ENCODE peak calls at places on chromosomes 12 and 14, in five cellular contexts. X, V, B, S and Y are unnamed samples.

GRCh38 chr12:43815416-43815815 is 9.3 kb upstream of the TWF1 start:
- DNase-seq in V (no peak), X (no peak), B (no peak), S (no peak), Y (no peak)

GRCh38 chr14:85426068-85426935 is 103.6 kb upstream of the FLRT2 start:
- DNase-seq in S (no peak), V (no peak), B (no peak), X (no peak), Y (no peak)

GRCh38 chr12:49767333-49767732 is 26.0 kb downstream of the TMBIM6 start:
- DNase-seq in V (no peak), B (no peak), X (no peak), S (no peak), Y (no peak)

GRCh38 chr12:100718212-100718611 is 76.4 kb upstream of the ANO4 start:
- DNase-seq in X (no peak), V (no peak), S (no peak), B (no peak), Y (no peak)

GRCh38 chr12:20696181-20696580 is 1.0 kb downstream of the SLCO1C1 start:
- DNase-seq in B (no peak), V (no peak), X (no peak), S (no peak), Y (no peak)

GRCh38 chr12:16612647-16613046 is 6.7 kb upstream of the LMO3 start:
- DNase-seq in V (no peak), S (no peak), X (no peak), B (no peak), Y (no peak)

GRCh38 chr12:28459481-28459880 is 269.2 kb downstream of the CCDC91 start:
- DNase-seq in V (no peak), X (no peak), B (no peak), S (no peak), Y (peak; percentile 1)

GRCh38 chr14:85535916-85536834 is 6.2 kb downstream of the FLRT2 start:
- DNase-seq in V (no peak), S (no peak), X (peak; percentile 44), B (no peak), Y (peak; percentile 12)

GRCh38 chr14:34721129-34721528 is 6.7 kb upstream of the CFL2 start:
- DNase-seq in B (no peak), X (no peak), S (no peak), V (no peak), Y (no peak)

GRCh38 chr12:107544947-107545346 is 140.7 kb upstream of the PWP1 start:
- DNase-seq in S (no peak), V (no peak), X (no peak), B (no peak), Y (no peak)

GRCh38 chr12:109947511-109947910 is 47.4 kb downstream of the TCHP start:
- DNase-seq in V (no peak), B (no peak), X (no peak), S (no peak), Y (no peak)

GRCh38 chr14:56172571-56172971 is 54.4 kb downstream of the PELI2 start:
- DNase-seq in B (no peak), S (no peak), X (peak; percentile 39), V (no peak), Y (no peak)

GRCh38 chr12:109744991-109745942 is 31.6 kb downstream of the FAM222A start:
- DNase-seq in X (no peak), S (no peak), V (no peak), B (no peak), Y (no peak)

GRCh38 chr14:102540310-102541028 is 30.9 kb upstream of the ANKRD9 start:
- DNase-seq in V (peak; percentile 42), B (no peak), X (no peak), S (no peak), Y (peak; percentile 80)

GRCh38 chr14:55893695-55894094 is 224.5 kb upstream of the PELI2 start:
- DNase-seq in V (no peak), B (no peak), X (no peak), S (no peak), Y (no peak)

GRCh38 chr14:50122291-50122690 is 5.9 kb upstream of the VCPKMT start:
- DNase-seq in V (no peak), S (no peak), B (no peak), X (no peak), Y (no peak)

GRCh38 chr12:113863455-113863845 is 102.7 kb downstream of the RBM19 start:
- DNase-seq in V (peak; percentile 44), B (no peak), X (peak; percentile 28), S (no peak), Y (no peak)

GRCh38 chr12:106801167-106801708 is 26.8 kb downstream of the RIC8B start:
- DNase-seq in S (no peak), B (no peak), X (no peak), V (no peak), Y (no peak)

GRCh38 chr12:88145567-88146347 is 3.6 kb downstream of the TMTC3 start:
- DNase-seq in V (no peak), S (no peak), X (no peak), B (no peak), Y (no peak)

GRCh38 chr14:93765970-93766369 is 22.3 kb downstream of the PRIMA1 start:
- DNase-seq in B (no peak), V (no peak), X (no peak), S (no peak), Y (no peak)

GRCh38 chr12:71719647-71720370 is 33.9 kb downstream of the TMEM19 start:
- DNase-seq in B (no peak), V (no peak), S (no peak), X (no peak), Y (no peak)

GRCh38 chr12:78181544-78182162 is 351.0 kb downstream of the NAV3 start:
- DNase-seq in B (no peak), V (no peak), X (peak; percentile 65), S (no peak), Y (peak; percentile 2)

GRCh38 chr14:61663312-61663974 is 31.9 kb upstream of the HIF1A start:
- DNase-seq in V (no peak), S (no peak), B (peak; percentile 49), X (no peak), Y (no peak)

GRCh38 chr12:75756771-75757170 is 245.4 kb upstream of the KRR1 start:
- DNase-seq in S (no peak), V (no peak), X (no peak), B (no peak), Y (no peak)

GRCh38 chr12:91396296-91396695 is 213.7 kb upstream of the DCN start:
- DNase-seq in X (no peak), B (no peak), S (no peak), V (no peak), Y (no peak)

GRCh38 chr12:95582230-95583058 is 31.2 kb upstream of the USP44 start:
- DNase-seq in S (no peak), B (no peak), V (no peak), X (peak; percentile 75), Y (peak; percentile 37)

GRCh38 chr14:70655110-70655826 is 13.6 kb downstream of the TTC9 start:
- DNase-seq in B (peak; percentile 88), S (peak; percentile 53), X (no peak), V (no peak), Y (no peak)

GRCh38 chr12:51773145-51773869 is 75.2 kb downstream of the FIGNL2 start:
- DNase-seq in B (no peak), X (peak; percentile 50), S (no peak), V (no peak), Y (no peak)

GRCh38 chr14:35829449-35829848 is 3.3 kb downstream of the BRMS1L start:
- DNase-seq in V (no peak), X (no peak), S (no peak), B (no peak), Y (no peak)
- TF ChIP-seq HDAC2 in V (no peak), X (no peak), S (no peak), B (no peak), Y (no peak)

DNA sequence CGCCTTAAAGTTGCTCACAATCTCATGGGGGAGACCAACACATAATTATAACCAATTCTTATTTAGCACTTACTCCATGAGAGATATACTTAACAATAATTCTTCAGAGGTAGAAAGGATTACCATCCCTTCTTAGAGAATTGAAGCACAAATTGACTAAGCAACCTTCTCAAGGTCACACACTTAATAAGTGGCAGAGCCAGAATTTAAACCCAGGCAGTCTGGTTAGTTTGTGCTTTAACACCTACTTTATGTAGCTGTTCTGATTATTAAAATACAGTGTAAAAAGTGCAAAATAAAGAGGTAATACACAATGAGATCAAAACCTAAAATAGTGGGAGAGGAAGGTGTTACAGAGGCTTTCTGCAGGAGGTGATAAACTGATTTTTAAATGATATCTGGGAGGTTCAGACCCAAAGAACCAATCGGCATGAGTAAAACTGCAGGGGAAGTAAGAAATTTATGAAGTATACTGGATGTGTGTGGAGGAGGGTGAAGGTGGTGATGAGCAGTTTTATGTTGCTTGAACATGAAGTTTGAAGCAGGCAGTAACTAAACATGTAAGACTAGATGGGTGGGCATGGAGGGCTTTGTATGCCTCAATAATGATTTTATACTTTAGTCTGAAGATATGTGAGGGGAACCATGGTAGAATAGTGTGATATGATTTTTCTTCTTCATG is 5.7 kb downstream of the ZBTB1 start:
- DNase-seq in V (no peak), B (no peak), S (no peak), X (no peak), Y (no peak)
- TF ChIP-seq MAX in V (no peak), B (no peak), S (no peak), X (no peak), Y (no peak)

DNA sequence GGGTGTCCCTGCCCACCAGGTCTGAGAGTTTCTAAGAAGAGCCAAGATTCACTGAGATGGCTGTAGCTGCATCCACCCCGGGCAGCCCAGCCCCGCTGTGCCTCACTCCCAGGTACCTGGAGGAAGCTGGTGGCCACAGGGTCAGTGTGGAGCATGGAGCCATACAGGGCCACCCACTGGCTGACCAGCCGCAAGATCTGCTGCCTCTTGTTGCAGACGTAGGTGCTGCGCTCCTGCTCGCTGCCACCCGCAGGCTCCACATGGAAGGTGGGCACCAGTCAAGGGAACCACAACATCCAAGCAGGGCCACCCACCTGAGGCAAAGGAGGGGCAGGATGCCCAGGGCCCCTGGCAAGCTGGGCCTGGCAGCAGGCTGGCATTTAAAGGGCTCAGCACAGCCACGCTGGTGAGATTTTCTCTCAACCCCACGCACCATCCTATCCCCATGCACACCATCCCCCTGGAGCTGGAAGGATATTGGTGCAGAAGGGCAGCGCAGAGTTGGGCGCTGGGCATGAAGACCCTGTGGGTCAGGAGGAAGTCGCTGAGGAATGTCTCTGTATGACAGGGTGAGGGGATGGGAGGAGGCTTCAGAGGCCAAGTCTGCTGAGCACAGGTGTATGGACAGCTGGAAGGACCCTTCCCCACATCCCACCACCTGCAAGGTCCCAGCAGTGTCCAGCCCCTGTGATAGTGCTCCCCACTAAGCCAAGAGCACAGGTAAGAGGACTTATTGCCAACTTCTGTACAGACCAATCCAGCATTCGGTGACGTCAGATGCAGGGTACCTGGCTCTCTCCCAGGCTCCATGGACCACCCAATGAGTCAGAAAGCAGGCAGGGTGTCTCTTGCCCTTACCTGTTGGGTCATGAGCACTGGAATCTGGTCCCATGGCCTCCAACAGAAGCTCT is 10.8 kb downstream of the RAPGEF3 start:
- DNase-seq in V (no peak), B (no peak), S (no peak), X (no peak), Y (no peak)
- TF ChIP-seq HDAC2 in V (no peak), B (no peak), S (no peak), X (no peak), Y (no peak)

GRCh38 chr14:60510976-60511599 is 2.1 kb downstream of the SIX6 start:
- DNase-seq in V (no peak), X (no peak), S (peak; percentile 65), B (no peak), Y (no peak)

GRCh38 chr14:60514378-60515243 is 5.7 kb downstream of the SIX6 start:
- DNase-seq in V (peak; percentile 13), B (no peak), X (peak; percentile 51), S (peak; percentile 83), Y (peak; percentile 41)

GRCh38 chr14:60515244-60515695 is 6.3 kb downstream of the SIX6 start:
- DNase-seq in S (no peak), B (no peak), V (no peak), X (no peak), Y (no peak)

GRCh38 chr14:60512952-60513554 is 4.1 kb downstream of the SIX6 start:
- DNase-seq in V (no peak), B (no peak), X (no peak), S (peak; percentile 50), Y (no peak)

GRCh38 chr14:60515696-60516284 is 6.8 kb downstream of the SIX6 start:
- DNase-seq in B (no peak), X (no peak), S (peak; percentile 80), V (no peak), Y (no peak)
- TF ChIP-seq MAX in B (no peak), X (no peak), S (peak; percentile 89), V (no peak), Y (no peak)